ENCODE peak calls at places on chromosomes 1 and 21, in nine cellular contexts. X is colonic mucosa, P is adrenal gland, H is body of pancreas, F is pancreas, O is fibroblast of lung, S is lower lobe of right lung, U is brain microvascular endothelial cell, R is heart left ventricle. J is an unnamed sample.

GRCh38 chr1:205340674-205341073 is 16.0 kb downstream of the KLHDC8A start:
- DNase-seq in O (no peak), F (no peak), S (no peak), X (no peak), U (no peak), R (no peak), H (no peak), P (no peak), J (no peak)

GRCh38 chr1:165173409-165173808 is 183.1 kb downstream of the LMX1A start:
- DNase-seq in F (peak; percentile 24), X (no peak), H (no peak), U (no peak), P (no peak), S (peak; percentile 61), O (no peak), R (no peak), J (no peak)

GRCh38 chr1:9755441-9755995 is 68.2 kb downstream of the CLSTN1 start:
- DNase-seq in O (peak; percentile 19), X (no peak), F (no peak), H (no peak), U (no peak), R (no peak), P (no peak), S (no peak), J (no peak)

GRCh38 chr1:5705751-5706150 is 286.5 kb downstream of the NPHP4 start:
- DNase-seq in S (peak; percentile 11), P (no peak), F (no peak), O (no peak), R (no peak), U (no peak), X (no peak), H (no peak), J (no peak)

GRCh38 chr1:110065841-110066240 is 4.6 kb downstream of the ALX3 start:
- DNase-seq in F (no peak), R (no peak), X (no peak), O (no peak), S (no peak), H (no peak), U (no peak), P (no peak), J (no peak)

GRCh38 chr1:178496410-178497135 is at the start of gene CLEC20A:
- DNase-seq in R (no peak), F (no peak), S (no peak), P (no peak), U (no peak), X (no peak), O (no peak), H (no peak), J (no peak)

GRCh38 chr1:94236021-94236491 is 1.3 kb downstream of the ARHGAP29 start:
- DNase-seq in H (no peak), X (no peak), P (no peak), S (no peak), F (no peak), O (peak; percentile 63), U (no peak), R (no peak), J (no peak)

GRCh38 chr1:65009176-65009575 is 42.8 kb upstream of the JAK1 start:
- DNase-seq in H (no peak), R (no peak), U (no peak), X (no peak), S (no peak), P (no peak), O (no peak), F (no peak), J (no peak)

GRCh38 chr1:204846546-204846945 is 24.1 kb upstream of the NFASC start:
- DNase-seq in O (no peak), R (no peak), F (no peak), H (no peak), U (no peak), S (no peak), X (no peak), P (no peak), J (no peak)

GRCh38 chr1:247895976-247896375 is 589 bp downstream of the OR2W3 start:
- DNase-seq in O (no peak), P (no peak), H (no peak), S (no peak), R (no peak), X (no peak), F (no peak), U (no peak), J (no peak)

GRCh38 chr21:39444406-39445145 is 1.0 kb downstream of the LCA5L start:
- DNase-seq in H (no peak), S (no peak), R (no peak), X (no peak), F (no peak), P (peak; percentile 33), O (peak; percentile 85), U (peak; percentile 53), J (peak; percentile 10)
- H3K27ac ChIP-seq in H (peak overlapping the region; percentile 96), S (peak overlapping the region; percentile 93), R (peak overlapping the region; percentile 88), X (no peak overlapping the region), F (peak overlapping the region; percentile 84), P (peak overlapping the region; percentile 81), O (peak overlapping the region; percentile 75), U (peak overlapping the region; percentile 84), J (peak overlapping the region; percentile 76)

GRCh38 chr1:119447344-119447743 is 32.4 kb downstream of the HSD3B2 start:
- DNase-seq in S (no peak), U (no peak), X (no peak), P (no peak), F (no peak), R (no peak), O (no peak), H (no peak), J (no peak)

GRCh38 chr1:119448112-119448511 is 33.2 kb downstream of the HSD3B2 start:
- DNase-seq in X (no peak), S (no peak), F (no peak), R (no peak), U (no peak), O (no peak), H (no peak), P (no peak), J (no peak)

GRCh38 chr1:119451158-119451557 is 36.2 kb downstream of the HSD3B2 start:
- DNase-seq in U (no peak), R (no peak), X (no peak), H (no peak), P (no peak), F (no peak), S (no peak), O (no peak), J (no peak)

GRCh38 chr1:119452085-119452484 is 37.1 kb downstream of the HSD3B2 start:
- DNase-seq in X (no peak), U (no peak), H (no peak), R (no peak), S (no peak), O (no peak), P (no peak), F (no peak), J (no peak)

GRCh38 chr1:119449964-119450363 is 35.0 kb downstream of the HSD3B2 start:
- DNase-seq in U (no peak), X (no peak), R (no peak), S (no peak), H (no peak), O (no peak), F (no peak), P (no peak), J (no peak)
- TF ChIP-seq CTCF in U (no peak), X (no peak), R (no peak), S (no peak), H (no peak), O (no peak), F (no peak), P (peak; percentile 17), J (no peak)

GRCh38 chr1:218524986-218525385 is 179.8 kb downstream of the TGFB2 start:
- DNase-seq in R (no peak), S (no peak), F (no peak), P (no peak), U (no peak), X (no peak), O (no peak), H (no peak), J (no peak)
- H3K27ac ChIP-seq in R (no peak overlapping the region), S (no peak overlapping the region), F (no peak overlapping the region), P (no peak overlapping the region), U (no peak overlapping the region), X (no peak overlapping the region), O (no peak overlapping the region), H (no peak overlapping the region), J (no peak overlapping the region)

GRCh38 chr1:223161321-223161720 is 18.3 kb upstream of the TLR5 start:
- DNase-seq in U (no peak), F (no peak), P (no peak), H (no peak), O (no peak), X (no peak), R (no peak), S (no peak), J (no peak)
- TF ChIP-seq CTCF in U (no peak), F (no peak), P (no peak), H (no peak), O (no peak), X (no peak), R (no peak), S (no peak), J (no peak)

GRCh38 chr21:33360281-33360680 is 35.5 kb downstream of the IFNAR1 start:
- DNase-seq in P (no peak), F (no peak), H (no peak), O (peak; percentile 70), R (no peak), U (peak; percentile 51), X (no peak), S (no peak), J (no peak)
- H3K27ac ChIP-seq in P (no peak overlapping the region), F (no peak overlapping the region), H (no peak overlapping the region), O (peak overlapping the region; percentile 1), R (peak overlapping the region; percentile 34), U (peak overlapping the region; percentile 49), X (peak overlapping the region; percentile 85), S (no peak overlapping the region), J (peak overlapping the region; percentile 39)

GRCh38 chr1:153353226-153353947 is 4.3 kb upstream of the S100A9 start:
- DNase-seq in U (no peak), R (no peak), F (no peak), O (peak; percentile 6), P (no peak), X (peak; percentile 19), S (no peak), H (no peak), J (peak; percentile 65)

GRCh38 chr1:153354515-153355193 is 3.0 kb upstream of the S100A9 start:
- DNase-seq in F (no peak), R (no peak), U (no peak), S (no peak), X (peak; percentile 16), P (no peak), H (no peak), O (no peak), J (no peak)

GRCh38 chr1:153357076-153357852 is 390 bp upstream of the S100A9 start:
- DNase-seq in O (no peak), P (peak; percentile 53), U (no peak), R (peak; percentile 51), X (peak; percentile 84), S (peak; percentile 94), H (no peak), F (no peak), J (peak; percentile 86)

GRCh38 chr1:153356392-153357075 is 1.1 kb upstream of the S100A9 start:
- DNase-seq in X (peak; percentile 16), H (no peak), U (no peak), P (no peak), R (no peak), S (no peak), O (no peak), F (no peak), J (no peak)

GRCh38 chr1:153355445-153356071 is 2.1 kb upstream of the S100A9 start:
- DNase-seq in U (peak; percentile 18), F (no peak), S (peak; percentile 90), H (no peak), P (peak; percentile 76), X (peak; percentile 61), O (peak; percentile 49), R (peak; percentile 58), J (peak; percentile 68)
- TF ChIP-seq CTCF in U (peak; percentile 70), F (no peak), S (peak; percentile 50), H (peak; percentile 14), P (peak; percentile 64), X (peak; percentile 32), O (peak; percentile 51), R (peak; percentile 24), J (peak; percentile 71)

GRCh38 chr21:34846214-34846575 is 177.4 kb downstream of the CLIC6 start:
- DNase-seq in F (no peak), H (no peak), S (no peak), P (no peak), O (no peak), U (no peak), R (no peak), X (no peak), J (no peak)
- H3K27ac ChIP-seq in F (no peak overlapping the region), H (no peak overlapping the region), S (peak overlapping the region; percentile 63), P (peak overlapping the region; percentile 36), O (peak overlapping the region; percentile 59), U (peak overlapping the region; percentile 63), R (no peak overlapping the region), X (peak overlapping the region; percentile 53), J (peak overlapping the region; percentile 94)

J was measured in RWPE1.